ENCODE peak calls at places on chromosomes 3 and 15, in eight cellular contexts. One of them, this sample, is unnamed.

GRCh38 chr3:22980346-22980745 is 222.8 kb upstream of the UBE2E2 start:
- DNase-seq in spleen: no peak
- DNase-seq in ovary: no peak
- DNase-seq in sigmoid colon: no peak
- DNase-seq in H1: no peak
- DNase-seq in A549: no peak
- DNase-seq in uterus: no peak
- DNase-seq in NB4: no peak
- DNase-seq in this sample: no peak

GRCh38 chr15:88704791-88705768 is 66.3 kb downstream of the ISG20 start:
- DNase-seq in spleen: no peak
- DNase-seq in ovary: peak; percentile 77
- DNase-seq in sigmoid colon: peak; percentile 83
- DNase-seq in H1: peak; percentile 67
- DNase-seq in A549: no peak
- DNase-seq in uterus: peak; percentile 58
- DNase-seq in NB4: no peak
- DNase-seq in this sample: no peak

GRCh38 chr3:171685116-171685895 is 125.0 kb downstream of the PLD1 start:
- DNase-seq in spleen: no peak
- DNase-seq in ovary: no peak
- DNase-seq in sigmoid colon: no peak
- DNase-seq in H1: no peak
- DNase-seq in A549: no peak
- DNase-seq in uterus: no peak
- DNase-seq in NB4: no peak
- DNase-seq in this sample: no peak

GRCh38 chr3:170522171-170522570 is 63.7 kb downstream of the SLC7A14 start:
- DNase-seq in spleen: no peak
- DNase-seq in ovary: no peak
- DNase-seq in sigmoid colon: no peak
- DNase-seq in H1: no peak
- DNase-seq in A549: no peak
- DNase-seq in uterus: no peak
- DNase-seq in NB4: no peak
- DNase-seq in this sample: no peak

GRCh38 chr3:160296591-160296990 is 71.4 kb downstream of the C3orf80 start:
- DNase-seq in spleen: no peak
- DNase-seq in ovary: no peak
- DNase-seq in sigmoid colon: no peak
- DNase-seq in H1: no peak
- DNase-seq in A549: no peak
- DNase-seq in uterus: no peak
- DNase-seq in NB4: no peak
- DNase-seq in this sample: no peak

GRCh38 chr3:20769430-20769829 is 583.4 kb upstream of the SGO1 start:
- DNase-seq in spleen: no peak
- DNase-seq in ovary: no peak
- DNase-seq in sigmoid colon: no peak
- DNase-seq in H1: no peak
- DNase-seq in A549: no peak
- DNase-seq in uterus: no peak
- DNase-seq in NB4: no peak
- DNase-seq in this sample: no peak

GRCh38 chr3:85592256-85592655 is 633.5 kb downstream of the CADM2 start:
- DNase-seq in spleen: no peak
- DNase-seq in ovary: no peak
- DNase-seq in sigmoid colon: no peak
- DNase-seq in H1: no peak
- DNase-seq in A549: no peak
- DNase-seq in uterus: no peak
- DNase-seq in NB4: no peak
- DNase-seq in this sample: no peak

GRCh38 chr3:136022518-136023263 is 57.2 kb downstream of the PPP2R3A start:
- DNase-seq in spleen: no peak
- DNase-seq in ovary: no peak
- DNase-seq in sigmoid colon: no peak
- DNase-seq in H1: no peak
- DNase-seq in A549: no peak
- DNase-seq in uterus: no peak
- DNase-seq in NB4: no peak
- DNase-seq in this sample: no peak

GRCh38 chr15:61033938-61034792 is 194.9 kb downstream of the RORA start:
- DNase-seq in spleen: no peak
- DNase-seq in ovary: no peak
- DNase-seq in sigmoid colon: no peak
- DNase-seq in H1: no peak
- DNase-seq in A549: no peak
- DNase-seq in uterus: no peak
- DNase-seq in NB4: no peak
- DNase-seq in this sample: no peak

GRCh38 chr3:40290396-40290795 is 19.1 kb upstream of the EIF1B start:
- DNase-seq in spleen: no peak
- DNase-seq in ovary: no peak
- DNase-seq in sigmoid colon: no peak
- DNase-seq in H1: no peak
- DNase-seq in A549: no peak
- DNase-seq in uterus: no peak
- DNase-seq in NB4: no peak
- DNase-seq in this sample: no peak

GRCh38 chr3:139312959-139313358 is 30.9 kb upstream of the MRPS22 start:
- DNase-seq in spleen: no peak
- DNase-seq in ovary: no peak
- DNase-seq in sigmoid colon: no peak
- DNase-seq in H1: no peak
- DNase-seq in A549: peak; percentile 46
- DNase-seq in uterus: no peak
- DNase-seq in NB4: peak; percentile 27
- DNase-seq in this sample: no peak

GRCh38 chr15:71440479-71441071 is 325.3 kb downstream of the THSD4 start:
- DNase-seq in spleen: no peak
- DNase-seq in ovary: no peak
- DNase-seq in sigmoid colon: no peak
- DNase-seq in H1: no peak
- DNase-seq in A549: peak; percentile 67
- DNase-seq in uterus: no peak
- DNase-seq in NB4: peak; percentile 60
- DNase-seq in this sample: no peak

GRCh38 chr3:135694142-135694541 is 271.4 kb upstream of the PPP2R3A start:
- DNase-seq in spleen: no peak
- DNase-seq in ovary: no peak
- DNase-seq in sigmoid colon: no peak
- DNase-seq in H1: no peak
- DNase-seq in A549: no peak
- DNase-seq in uterus: no peak
- DNase-seq in NB4: no peak
- DNase-seq in this sample: no peak

GRCh38 chr15:77107531-77108355 is 36.8 kb upstream of the TSPAN3 start:
- DNase-seq in spleen: no peak
- DNase-seq in ovary: peak; percentile 69
- DNase-seq in sigmoid colon: peak; percentile 72
- DNase-seq in H1: peak; percentile 72
- DNase-seq in A549: peak; percentile 60
- DNase-seq in uterus: peak; percentile 51
- DNase-seq in NB4: peak; percentile 67
- DNase-seq in this sample: no peak

DNA sequence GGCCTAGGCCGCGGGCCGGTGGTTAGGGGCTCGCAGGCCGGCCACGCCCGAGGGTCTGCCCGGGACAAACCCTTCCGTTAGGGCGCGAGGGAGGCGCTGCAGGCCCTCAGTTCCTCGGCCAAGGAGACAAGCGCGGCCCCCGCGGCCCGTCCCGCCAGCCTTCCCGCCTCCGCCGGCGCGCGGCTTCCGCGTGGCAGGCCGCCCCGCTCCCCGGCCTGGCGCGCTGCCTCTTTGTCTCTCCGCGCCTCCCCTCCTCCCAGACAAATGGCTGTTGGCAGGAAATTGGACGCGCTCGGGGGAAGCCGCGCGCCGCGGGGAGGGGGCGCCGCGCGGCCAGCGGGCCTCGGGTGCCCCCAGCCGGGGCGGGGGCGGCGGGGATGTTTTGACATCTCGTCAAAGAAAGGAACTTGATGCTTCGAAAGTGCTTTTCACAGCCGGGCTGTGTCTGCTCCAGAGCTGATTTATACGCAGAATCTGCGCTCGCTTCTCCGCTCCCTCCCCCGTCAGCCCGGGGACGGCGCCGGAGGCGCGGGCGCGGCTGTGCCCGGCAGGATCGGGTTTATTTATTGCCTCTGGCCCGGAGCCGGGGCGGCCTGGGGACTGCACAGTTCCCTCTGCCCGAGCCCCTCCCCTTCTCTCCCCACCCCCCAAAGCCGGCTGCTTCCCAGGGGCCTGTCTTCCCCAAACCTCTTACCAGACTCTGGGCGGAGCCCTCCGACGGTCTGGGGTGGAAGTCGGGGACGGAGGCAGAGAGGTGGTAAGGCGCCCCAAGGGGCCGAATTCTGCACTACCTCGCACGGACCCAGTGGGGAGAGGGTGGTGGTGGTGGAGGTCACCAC is 20.8 kb downstream of the SHF start:
- DNase-seq in spleen: peak; percentile 97
- DNase-seq in ovary: peak; percentile 89
- DNase-seq in sigmoid colon: peak; percentile 95
- DNase-seq in H1: peak; percentile 90
- DNase-seq in A549: peak; percentile 78
- DNase-seq in uterus: peak; percentile 91
- DNase-seq in NB4: peak; percentile 93
- DNase-seq in this sample: peak; percentile 88
- TF ChIP-seq POLR2A in spleen: peak; percentile 11
- TF ChIP-seq POLR2A in ovary: peak; percentile 30
- TF ChIP-seq POLR2A in sigmoid colon: no peak
- TF ChIP-seq POLR2A in H1: peak; percentile 46
- TF ChIP-seq POLR2A in A549: peak; percentile 26
- TF ChIP-seq POLR2A in uterus: no peak
- TF ChIP-seq POLR2A in NB4: peak; percentile 71
- TF ChIP-seq POLR2A in this sample: peak; percentile 60

DNA sequence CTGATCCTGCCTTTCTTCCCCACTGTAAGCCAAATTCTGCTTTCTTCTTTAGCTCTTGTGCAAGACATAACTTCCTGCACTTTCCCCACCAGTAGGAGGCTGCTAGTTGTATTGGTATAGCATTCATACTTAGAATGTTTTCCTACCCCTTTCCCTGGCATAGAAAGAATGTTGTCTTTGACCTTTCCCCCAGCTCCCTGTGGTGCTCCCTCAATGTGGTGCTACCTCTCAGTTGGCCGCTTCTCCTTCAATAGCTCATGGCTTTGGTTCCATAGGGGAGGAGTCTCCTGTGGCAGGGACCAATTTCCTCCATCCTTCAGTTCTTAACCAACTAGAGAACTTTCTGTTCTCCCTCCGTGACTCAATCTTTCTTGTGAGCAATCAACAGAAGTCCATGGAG is 67.5 kb upstream of the AKAP13 start:
- DNase-seq in spleen: no peak
- DNase-seq in ovary: no peak
- DNase-seq in sigmoid colon: no peak
- DNase-seq in H1: no peak
- DNase-seq in A549: no peak
- DNase-seq in uterus: no peak
- DNase-seq in NB4: peak; percentile 74
- DNase-seq in this sample: no peak
- TF ChIP-seq CTCF in spleen: no peak
- TF ChIP-seq CTCF in ovary: no peak
- TF ChIP-seq CTCF in sigmoid colon: no peak
- TF ChIP-seq CTCF in H1: no peak
- TF ChIP-seq CTCF in A549: no peak
- TF ChIP-seq CTCF in uterus: no peak
- TF ChIP-seq CTCF in NB4: peak; percentile 37
- TF ChIP-seq CTCF in this sample: no peak

GRCh38 chr15:90230071-90230494 is 3.7 kb downstream of the CIB1 start:
- DNase-seq in spleen: no peak
- DNase-seq in ovary: no peak
- DNase-seq in sigmoid colon: no peak
- DNase-seq in H1: no peak
- DNase-seq in A549: no peak
- DNase-seq in uterus: no peak
- DNase-seq in NB4: no peak
- DNase-seq in this sample: peak; percentile 89
- TF ChIP-seq POLR2A in spleen: no peak
- TF ChIP-seq POLR2A in ovary: no peak
- TF ChIP-seq POLR2A in sigmoid colon: no peak
- TF ChIP-seq POLR2A in H1: no peak
- TF ChIP-seq POLR2A in A549: no peak
- TF ChIP-seq POLR2A in uterus: no peak
- TF ChIP-seq POLR2A in NB4: no peak
- TF ChIP-seq POLR2A in this sample: no peak

GRCh38 chr3:137509354-137510045 is 254.6 kb upstream of the SOX14 start:
- DNase-seq in spleen: no peak
- DNase-seq in ovary: no peak
- DNase-seq in sigmoid colon: no peak
- DNase-seq in H1: no peak
- DNase-seq in A549: no peak
- DNase-seq in uterus: no peak
- DNase-seq in NB4: no peak
- DNase-seq in this sample: no peak

GRCh38 chr3:137511655-137512054 is 252.5 kb upstream of the SOX14 start:
- DNase-seq in spleen: no peak
- DNase-seq in ovary: no peak
- DNase-seq in sigmoid colon: no peak
- DNase-seq in H1: no peak
- DNase-seq in A549: no peak
- DNase-seq in uterus: no peak
- DNase-seq in NB4: no peak
- DNase-seq in this sample: no peak

GRCh38 chr3:137519602-137520001 is 244.5 kb upstream of the SOX14 start:
- DNase-seq in spleen: no peak
- DNase-seq in ovary: no peak
- DNase-seq in sigmoid colon: no peak
- DNase-seq in H1: no peak
- DNase-seq in A549: no peak
- DNase-seq in uterus: no peak
- DNase-seq in NB4: no peak
- DNase-seq in this sample: no peak

GRCh38 chr3:137514853-137515252 is 249.3 kb upstream of the SOX14 start:
- DNase-seq in spleen: no peak
- DNase-seq in ovary: no peak
- DNase-seq in sigmoid colon: no peak
- DNase-seq in H1: no peak
- DNase-seq in A549: no peak
- DNase-seq in uterus: no peak
- DNase-seq in NB4: no peak
- DNase-seq in this sample: no peak
- TF ChIP-seq CTCF in spleen: no peak
- TF ChIP-seq CTCF in ovary: no peak
- TF ChIP-seq CTCF in sigmoid colon: no peak
- TF ChIP-seq CTCF in H1: peak; percentile 17
- TF ChIP-seq CTCF in A549: no peak
- TF ChIP-seq CTCF in uterus: no peak
- TF ChIP-seq CTCF in NB4: peak; percentile 40
- TF ChIP-seq CTCF in this sample: no peak

This sample was measured in right lobe of liver.